ENCODE peak calls at places on chromosome X, in four cellular contexts. S, V, X and M are unnamed samples.
A peak's percentile ranks its signal among the peaks of the same experiment; 100 is the strongest.

GRCh38 chrX:24259544-24260240 is 54.2 kb downstream of the SUPT20HL2 start:
- DNase-seq in X (peak; percentile 79), S (peak; percentile 87), V (no peak), M (no peak)

GRCh38 chrX:123422875-123423274 is 238.8 kb downstream of the GRIA3 start:
- DNase-seq in V (no peak), S (peak; percentile 39), X (peak; percentile 35), M (no peak)

GRCh38 chrX:144801786-144802185 is 445.5 kb upstream of the SPANXN1 start:
- DNase-seq in S (no peak), V (no peak), X (peak; percentile 39), M (no peak)

GRCh38 chrX:119041175-119041574 is 31.6 kb upstream of the CT47C1 start:
- DNase-seq in X (peak; percentile 86), V (peak; percentile 78), S (peak; percentile 88), M (no peak)

GRCh38 chrX:73943572-73943899 is 360.4 kb upstream of the ZCCHC13 start:
- DNase-seq in V (no peak), X (peak; percentile 24), S (no peak), M (no peak)

GRCh38 chrX:37485429-37485828 is 86.0 kb upstream of the LANCL3 start:
- DNase-seq in X (no peak), S (no peak), V (no peak), M (no peak)

GRCh38 chrX:149272690-149273463 is 232.2 kb downstream of the IDS start:
- DNase-seq in V (no peak), S (peak; percentile 2), X (no peak), M (no peak)

GRCh38 chrX:997631-998137 is 214.8 kb downstream of the CRLF2 start:
- DNase-seq in X (no peak), S (no peak), V (no peak), M (peak; percentile 19)

GRCh38 chrX:109934935-109935334 is 68.0 kb upstream of the TMEM164 start:
- DNase-seq in S (peak; percentile 75), X (peak; percentile 53), V (no peak), M (no peak)

GRCh38 chrX:79270401-79270800 is 96.7 kb downstream of the ITM2A start:
- DNase-seq in S (peak; percentile 49), X (no peak), V (peak; percentile 74), M (peak; percentile 89)

GRCh38 chrX:139077303-139078131 is 366.0 kb upstream of the FGF13 start:
- DNase-seq in X (peak; percentile 67), S (peak; percentile 2), V (no peak), M (no peak)

GRCh38 chrX:12032082-12032481 is 106.2 kb upstream of the FRMPD4 start:
- DNase-seq in S (peak; percentile 45), V (no peak), X (no peak), M (no peak)

GRCh38 chrX:136495043-136495442 is 2.3 kb upstream of the HTATSF1 start:
- DNase-seq in S (no peak), V (no peak), X (no peak), M (no peak)

GRCh38 chrX:48782795-48783194 is 3.6 kb upstream of the GATA1 start:
- DNase-seq in V (no peak), S (no peak), X (no peak), M (no peak)

GRCh38 chrX:1599791-1600405 is 8.5 kb downstream of the AKAP17A start:
- DNase-seq in X (no peak), S (no peak), V (no peak), M (peak; percentile 72)

GRCh38 chrX:115940888-115941332 is 229.6 kb upstream of the AGTR2 start:
- DNase-seq in X (peak; percentile 19), S (peak; percentile 7), V (no peak), M (no peak)

GRCh38 chrX:71111141-71111843 is at the start of gene IL2RG:
- DNase-seq in V (no peak), S (no peak), X (no peak), M (peak; percentile 84)

GRCh38 chrX:19544693-19545305 is 29.5 kb upstream of the MAP3K15 start:
- DNase-seq in X (peak; percentile 66), S (peak; percentile 71), V (no peak), M (no peak)

GRCh38 chrX:155115174-155115830 is 44.0 kb downstream of the BRCC3 start:
- DNase-seq in S (no peak), X (no peak), V (no peak), M (no peak)

GRCh38 chrX:41027388-41027787 is 57.9 kb upstream of the USP9X start:
- DNase-seq in X (peak; percentile 89), S (peak; percentile 36), V (no peak), M (no peak)

GRCh38 chrX:53456254-53456653 is 22.1 kb upstream of the HSD17B10 start:
- DNase-seq in V (no peak), S (no peak), X (peak; percentile 86), M (no peak)

GRCh38 chrX:85309717-85310116 is 65.9 kb downstream of the ZNF711 start:
- DNase-seq in X (no peak), S (no peak), V (no peak), M (no peak)

GRCh38 chrX:70442224-70442623 is 2.4 kb upstream of the DLG3 start:
- DNase-seq in X (no peak), V (no peak), S (no peak), M (no peak)

GRCh38 chrX:40434443-40434842 is 146.3 kb upstream of the ATP6AP2 start:
- DNase-seq in S (no peak), V (no peak), X (no peak), M (no peak)